ENCODE peak calls at places on chromosome 16, in six cellular contexts. W is GM13977, Y is ELR, C is caudate nucleus, E is occipital lobe, X is BE2C. N is an unnamed sample.

GRCh38 chr16:8686031-8686621 is 11.7 kb downstream of the ABAT start:
- DNase-seq in W (no peak), Y (no peak), C (peak), E (peak), X (no peak), N (peak)

GRCh38 chr16:88499836-88500251 is 46.8 kb downstream of the ZFPM1 start:
- DNase-seq in W (no peak), Y (no peak), C (no peak), E (no peak), X (no peak), N (no peak)

GRCh38 chr16:14529010-14529669 is 100.9 kb downstream of the PARN start:
- DNase-seq in W (peak), Y (peak), C (peak), E (peak), X (peak), N (peak)

GRCh38 chr16:5042574-5043171 is 8.9 kb upstream of the NAGPA start:
- DNase-seq in W (no peak), Y (peak), C (no peak), E (no peak), X (no peak), N (no peak)

GRCh38 chr16:19771796-19772195 is 53.7 kb downstream of the IQCK start:
- DNase-seq in W (no peak), Y (no peak), C (no peak), E (no peak), X (no peak), N (no peak)

GRCh38 chr16:1464196-1464893 is 10.5 kb downstream of the CLCN7 start:
- DNase-seq in W (no peak), Y (no peak), C (no peak), E (no peak), X (no peak), N (no peak)

GRCh38 chr16:4960579-4960978 is 2.4 kb downstream of the SEC14L5 start:
- DNase-seq in W (no peak), Y (no peak), C (no peak), E (no peak), X (no peak), N (no peak)

GRCh38 chr16:78605548-78606097 is 506.2 kb downstream of the WWOX start:
- DNase-seq in W (no peak), Y (no peak), C (no peak), E (no peak), X (no peak), N (no peak)

GRCh38 chr16:15835136-15835878 is 21.5 kb downstream of the MYH11 start:
- DNase-seq in W (peak), Y (no peak), C (no peak), E (no peak), X (no peak), N (no peak)

GRCh38 chr16:68399456-68399855 is 48.9 kb downstream of the SMPD3 start:
- DNase-seq in W (no peak), Y (no peak), C (no peak), E (no peak), X (no peak), N (no peak)

GRCh38 chr16:52451971-52452421 is 94.9 kb downstream of the TOX3 start:
- DNase-seq in W (no peak), Y (no peak), C (no peak), E (no peak), X (no peak), N (peak)

GRCh38 chr16:66091462-66091861 is 275.0 kb upstream of the CDH5 start:
- DNase-seq in W (no peak), Y (no peak), C (no peak), E (no peak), X (no peak), N (no peak)